ENCODE peak calls at places on chromosomes 6 and 20, in four cellular contexts. One of them, this sample, is unnamed.

GRCh38 chr6:13256614-13257013 is 71.7 kb downstream of the TBC1D7 start:
- DNase-seq in cardiac fibroblast: no peak
- DNase-seq in HL-60: no peak
- DNase-seq in tibial nerve: no peak
- DNase-seq in this sample: no peak

GRCh38 chr20:55360895-55361294 is 644.4 kb downstream of the CBLN4 start:
- DNase-seq in cardiac fibroblast: no peak
- DNase-seq in HL-60: no peak
- DNase-seq in tibial nerve: no peak
- DNase-seq in this sample: no peak

GRCh38 chr20:3318226-3318884 is 79.4 kb upstream of the SLC4A11 start:
- DNase-seq in cardiac fibroblast: no peak
- DNase-seq in HL-60: no peak
- DNase-seq in tibial nerve: no peak
- DNase-seq in this sample: no peak

GRCh38 chr6:14664616-14665315 is 547.2 kb downstream of the CD83 start:
- DNase-seq in cardiac fibroblast: peak; percentile 60
- DNase-seq in HL-60: no peak
- DNase-seq in tibial nerve: no peak
- DNase-seq in this sample: no peak

GRCh38 chr6:136647363-136647763 is 97.1 kb upstream of the MAP7 start:
- DNase-seq in cardiac fibroblast: peak; percentile 95
- DNase-seq in HL-60: no peak
- DNase-seq in tibial nerve: no peak
- DNase-seq in this sample: no peak

GRCh38 chr6:108803982-108804490 is 44.2 kb upstream of the ARMC2 start:
- DNase-seq in cardiac fibroblast: no peak
- DNase-seq in HL-60: no peak
- DNase-seq in tibial nerve: no peak
- DNase-seq in this sample: no peak

GRCh38 chr20:46188866-46189265 is 70.8 kb downstream of the CD40 start:
- DNase-seq in cardiac fibroblast: no peak
- DNase-seq in HL-60: no peak
- DNase-seq in tibial nerve: no peak
- DNase-seq in this sample: no peak

GRCh38 chr6:136635615-136636014 is 85.4 kb upstream of the MAP7 start:
- DNase-seq in cardiac fibroblast: no peak
- DNase-seq in HL-60: no peak
- DNase-seq in tibial nerve: no peak
- DNase-seq in this sample: no peak

GRCh38 chr6:166306378-166307081 is 1.7 kb downstream of the PRR18 start:
- DNase-seq in cardiac fibroblast: no peak
- DNase-seq in HL-60: no peak
- DNase-seq in tibial nerve: no peak
- DNase-seq in this sample: no peak

GRCh38 chr20:53643031-53643832 is 49.6 kb upstream of the ZNF217 start:
- DNase-seq in cardiac fibroblast: peak; percentile 91
- DNase-seq in HL-60: peak; percentile 69
- DNase-seq in tibial nerve: no peak
- DNase-seq in this sample: no peak

GRCh38 chr6:12538881-12539357 is 177.6 kb upstream of the PHACTR1 start:
- DNase-seq in cardiac fibroblast: peak; percentile 47
- DNase-seq in HL-60: no peak
- DNase-seq in tibial nerve: peak; percentile 43
- DNase-seq in this sample: no peak

GRCh38 chr6:155157101-155157500 is 106.7 kb upstream of the CLDN20 start:
- DNase-seq in cardiac fibroblast: no peak
- DNase-seq in HL-60: no peak
- DNase-seq in tibial nerve: no peak
- DNase-seq in this sample: no peak

GRCh38 chr20:5848711-5849505 is 98.7 kb downstream of the SHLD1 start:
- DNase-seq in cardiac fibroblast: peak; percentile 64
- DNase-seq in HL-60: no peak
- DNase-seq in tibial nerve: no peak
- DNase-seq in this sample: no peak

GRCh38 chr20:6265204-6265904 is 142.5 kb upstream of the FERMT1 start:
- DNase-seq in cardiac fibroblast: peak; percentile 91
- DNase-seq in HL-60: no peak
- DNase-seq in tibial nerve: no peak
- DNase-seq in this sample: no peak

GRCh38 chr20:35271904-35272303 is 6.0 kb downstream of the MMP24OS start:
- DNase-seq in cardiac fibroblast: peak; percentile 89
- DNase-seq in HL-60: no peak
- DNase-seq in tibial nerve: no peak
- DNase-seq in this sample: no peak

GRCh38 chr6:11770546-11771466 is 7.8 kb downstream of the ADTRP start:
- DNase-seq in cardiac fibroblast: peak; percentile 100
- DNase-seq in HL-60: peak; percentile 79
- DNase-seq in tibial nerve: peak; percentile 84
- DNase-seq in this sample: no peak

GRCh38 chr6:20575125-20575524 is 40.9 kb downstream of the CDKAL1 start:
- DNase-seq in cardiac fibroblast: no peak
- DNase-seq in HL-60: no peak
- DNase-seq in tibial nerve: no peak
- DNase-seq in this sample: no peak

GRCh38 chr6:34324738-34325444 is 67.6 kb downstream of the NUDT3 start:
- DNase-seq in cardiac fibroblast: no peak
- DNase-seq in HL-60: no peak
- DNase-seq in tibial nerve: no peak
- DNase-seq in this sample: no peak

GRCh38 chr20:5447188-5447587 is 130.4 kb upstream of the PROKR2 start:
- DNase-seq in cardiac fibroblast: no peak
- DNase-seq in HL-60: no peak
- DNase-seq in tibial nerve: no peak
- DNase-seq in this sample: no peak

GRCh38 chr6:67694127-67694526 is 941.0 kb upstream of the ADGRB3 start:
- DNase-seq in cardiac fibroblast: no peak
- DNase-seq in HL-60: no peak
- DNase-seq in tibial nerve: no peak
- DNase-seq in this sample: no peak

GRCh38 chr6:168157272-168158007 is 78.4 kb upstream of the FRMD1 start:
- DNase-seq in cardiac fibroblast: peak; percentile 58
- DNase-seq in HL-60: no peak
- DNase-seq in tibial nerve: no peak
- DNase-seq in this sample: no peak

GRCh38 chr6:3568396-3569082 is 111.7 kb upstream of the SLC22A23 start:
- DNase-seq in cardiac fibroblast: peak; percentile 25
- DNase-seq in HL-60: no peak
- DNase-seq in tibial nerve: no peak
- DNase-seq in this sample: no peak

GRCh38 chr20:49313271-49313670 is 35.4 kb upstream of the ZNFX1 start:
- DNase-seq in cardiac fibroblast: no peak
- DNase-seq in HL-60: no peak
- DNase-seq in tibial nerve: no peak
- DNase-seq in this sample: no peak

GRCh38 chr20:11234181-11234969 is 560.6 kb upstream of the JAG1 start:
- DNase-seq in cardiac fibroblast: peak; percentile 18
- DNase-seq in HL-60: no peak
- DNase-seq in tibial nerve: no peak
- DNase-seq in this sample: no peak

GRCh38 chr6:44049989-44050871 is 77.0 kb downstream of the MRPL14 start:
- DNase-seq in cardiac fibroblast: no peak
- DNase-seq in HL-60: no peak
- DNase-seq in tibial nerve: no peak
- DNase-seq in this sample: no peak

GRCh38 chr20:63979549-63980316 is at the start of gene SAMD10:
- DNase-seq in cardiac fibroblast: peak; percentile 15
- DNase-seq in HL-60: peak; percentile 92
- DNase-seq in tibial nerve: no peak
- DNase-seq in this sample: peak; percentile 67

GRCh38 chr20:24163501-24163900 is 174.9 kb upstream of the GGTLC1 start:
- DNase-seq in cardiac fibroblast: peak; percentile 40
- DNase-seq in HL-60: no peak
- DNase-seq in tibial nerve: no peak
- DNase-seq in this sample: no peak

GRCh38 chr6:37027811-37028469 is 22.5 kb downstream of the FGD2 start:
- DNase-seq in cardiac fibroblast: no peak
- DNase-seq in HL-60: no peak
- DNase-seq in tibial nerve: no peak
- DNase-seq in this sample: no peak

GRCh38 chr20:35134472-35134871 is 12.7 kb downstream of the EDEM2 start:
- DNase-seq in cardiac fibroblast: peak; percentile 64
- DNase-seq in HL-60: no peak
- DNase-seq in tibial nerve: peak; percentile 38
- DNase-seq in this sample: no peak

GRCh38 chr6:150016324-150017185 is 8.8 kb downstream of the RAET1L start:
- DNase-seq in cardiac fibroblast: peak; percentile 76
- DNase-seq in HL-60: no peak
- DNase-seq in tibial nerve: no peak
- DNase-seq in this sample: peak; percentile 36

GRCh38 chr6:33513213-33513612 is 58.8 kb downstream of the ZBTB9 start:
- DNase-seq in cardiac fibroblast: no peak
- DNase-seq in HL-60: no peak
- DNase-seq in tibial nerve: no peak
- DNase-seq in this sample: no peak

GRCh38 chr6:83252717-83253116 is 59.6 kb downstream of the RWDD2A start:
- DNase-seq in cardiac fibroblast: peak; percentile 72
- DNase-seq in HL-60: no peak
- DNase-seq in tibial nerve: no peak
- DNase-seq in this sample: no peak

GRCh38 chr20:5497556-5497955 is 180.8 kb upstream of the PROKR2 start:
- DNase-seq in cardiac fibroblast: no peak
- DNase-seq in HL-60: no peak
- DNase-seq in tibial nerve: no peak
- DNase-seq in this sample: no peak

GRCh38 chr6:123447315-123447937 is 189.3 kb downstream of the TRDN start:
- DNase-seq in cardiac fibroblast: no peak
- DNase-seq in HL-60: no peak
- DNase-seq in tibial nerve: no peak
- DNase-seq in this sample: no peak

GRCh38 chr6:43759926-43760798 is 9.8 kb upstream of the VEGFA start:
- DNase-seq in cardiac fibroblast: no peak
- DNase-seq in HL-60: no peak
- DNase-seq in tibial nerve: no peak
- DNase-seq in this sample: no peak

GRCh38 chr6:111803804-111804203 is 69.4 kb downstream of the FYN start:
- DNase-seq in cardiac fibroblast: no peak
- DNase-seq in HL-60: no peak
- DNase-seq in tibial nerve: no peak
- DNase-seq in this sample: no peak

GRCh38 chr6:119148825-119149525 is 70.5 kb upstream of the FAM184A start:
- DNase-seq in cardiac fibroblast: peak; percentile 44
- DNase-seq in HL-60: no peak
- DNase-seq in tibial nerve: no peak
- DNase-seq in this sample: no peak

GRCh38 chr20:38222923-38223742 is 37.4 kb downstream of the KIAA1755 start:
- DNase-seq in cardiac fibroblast: no peak
- DNase-seq in HL-60: no peak
- DNase-seq in tibial nerve: no peak
- DNase-seq in this sample: no peak
- TF ChIP-seq CTCF in cardiac fibroblast: no peak
- TF ChIP-seq CTCF in HL-60: no peak
- TF ChIP-seq CTCF in tibial nerve: no peak
- TF ChIP-seq CTCF in this sample: no peak

GRCh38 chr6:141594874-141595273 is 537.9 kb upstream of the GJE1 start:
- DNase-seq in cardiac fibroblast: no peak
- DNase-seq in HL-60: no peak
- DNase-seq in tibial nerve: no peak
- DNase-seq in this sample: no peak
- TF ChIP-seq CTCF in cardiac fibroblast: peak; percentile 25
- TF ChIP-seq CTCF in HL-60: no peak
- TF ChIP-seq CTCF in tibial nerve: no peak
- TF ChIP-seq CTCF in this sample: no peak

DNA sequence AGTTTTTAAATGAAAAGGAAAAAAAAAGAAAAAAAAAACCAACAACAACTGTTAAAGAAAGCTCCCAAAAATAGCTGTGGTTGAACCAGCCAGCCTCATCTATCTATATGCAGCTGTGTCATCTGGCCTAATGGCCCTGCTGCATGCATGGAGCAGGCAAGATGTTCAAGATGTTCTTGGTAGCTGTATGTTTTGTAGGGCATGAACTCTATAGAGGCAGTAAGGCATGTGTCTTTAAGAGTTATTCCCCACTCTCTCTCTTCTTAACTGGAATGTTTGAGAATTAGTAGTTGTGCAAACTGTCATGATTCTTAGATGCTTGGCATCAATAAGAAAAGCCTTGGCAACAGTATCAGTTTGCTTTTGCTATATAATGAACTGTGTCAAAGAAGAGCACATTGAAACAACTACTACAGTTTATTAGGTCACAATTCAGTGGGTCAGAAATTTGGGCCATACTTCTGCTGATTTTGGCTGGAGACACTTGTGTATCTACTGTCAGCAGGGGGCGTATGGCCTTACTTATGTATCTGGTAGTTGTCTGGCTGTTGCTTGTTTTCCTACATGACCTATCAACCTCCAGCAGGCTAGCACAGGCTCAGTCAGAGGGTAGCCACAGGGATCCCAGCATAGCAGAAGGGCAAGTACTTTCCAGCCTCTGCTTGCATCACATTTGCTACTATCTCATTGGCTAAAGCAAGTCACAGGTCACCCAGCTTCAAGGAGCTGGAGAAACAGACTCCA is 56.1 kb upstream of the LAMP5 start:
- DNase-seq in cardiac fibroblast: peak; percentile 40
- DNase-seq in HL-60: peak; percentile 61
- DNase-seq in tibial nerve: no peak
- DNase-seq in this sample: no peak
- TF ChIP-seq CTCF in cardiac fibroblast: peak; percentile 21
- TF ChIP-seq CTCF in HL-60: no peak
- TF ChIP-seq CTCF in tibial nerve: no peak
- TF ChIP-seq CTCF in this sample: no peak

DNA sequence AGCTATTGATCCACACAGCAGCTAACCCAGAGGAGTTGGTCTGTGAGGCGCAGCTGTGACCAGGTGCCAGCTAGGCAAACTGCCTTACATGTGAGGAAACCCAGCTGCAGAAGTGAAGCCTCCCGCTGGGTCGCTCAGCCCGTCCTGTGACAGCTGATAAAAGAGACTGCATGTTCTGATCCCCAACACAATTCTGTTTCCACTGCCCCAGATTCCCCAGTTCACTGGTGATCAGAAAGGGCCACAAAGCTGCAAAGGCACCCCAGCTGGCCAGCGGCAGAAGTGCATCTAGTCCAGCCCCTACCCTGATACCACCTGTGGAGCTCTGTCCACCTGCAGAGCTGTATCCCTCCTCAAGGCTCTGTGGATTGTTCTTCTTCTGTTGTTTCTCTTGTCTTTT is 64.5 kb downstream of the CTNNBL1 start:
- DNase-seq in cardiac fibroblast: no peak
- DNase-seq in HL-60: no peak
- DNase-seq in tibial nerve: no peak
- DNase-seq in this sample: no peak
- TF ChIP-seq CTCF in cardiac fibroblast: no peak
- TF ChIP-seq CTCF in HL-60: no peak
- TF ChIP-seq CTCF in tibial nerve: no peak
- TF ChIP-seq CTCF in this sample: no peak